ENCODE peak calls at places on chromosomes 16 and 17, in ten cellular contexts. K is astrocyte; M is left ventricle myocardium inferior; O is ureter; V is stimulated activated CD4-positive, alpha-beta T cell treated with anti-CD3 and anti-CD28 coated beads, Interleukin-15, amount 100 ng/mL, for 1 hour; X is psoas muscle; G is sigmoid colon; I is ACHN; D is cardiac muscle cell; S is T-helper 17 cell. W is an unnamed sample.

GRCh38 chr16:71383054-71383773 is 24.7 kb downstream of the CALB2 start:
- DNase-seq in K (peak; percentile 20), M (no peak), O (no peak), V (no peak), X (no peak), G (no peak), I (no peak), D (no peak), S (no peak), W (peak; percentile 5)

GRCh38 chr16:85123891-85124635 is 11.8 kb upstream of the CIBAR2 start:
- DNase-seq in K (peak; percentile 85), M (peak; percentile 58), O (peak; percentile 74), V (no peak), X (peak; percentile 93), G (peak; percentile 86), I (no peak), D (no peak), S (no peak), W (peak; percentile 87)

GRCh38 chr17:7711356-7711755 is 6.2 kb upstream of the DNAH2 start:
- DNase-seq in K (no peak), M (no peak), O (no peak), V (no peak), X (no peak), G (no peak), I (no peak), D (no peak), S (no peak), W (no peak)

GRCh38 chr17:63840591-63841349 is 1.7 kb downstream of the SMARCD2 start:
- DNase-seq in K (no peak), M (peak; percentile 57), O (no peak), V (no peak), X (peak; percentile 67), G (no peak), I (no peak), D (no peak), S (no peak), W (peak; percentile 8)

GRCh38 chr16:84839054-84839453 is 19.3 kb downstream of the CRISPLD2 start:
- DNase-seq in K (peak; percentile 78), M (no peak), O (no peak), V (no peak), X (peak; percentile 41), G (peak; percentile 87), I (peak; percentile 85), D (no peak), S (no peak), W (peak; percentile 80)

GRCh38 chr17:48612456-48612853 is 1.6 kb upstream of the HOXB7 start:
- DNase-seq in K (no peak), M (no peak), O (no peak), V (no peak), X (no peak), G (no peak), I (peak; percentile 48), D (no peak), S (no peak), W (peak; percentile 54)

GRCh38 chr16:54519161-54519685 is 232.6 kb upstream of the IRX3 start:
- DNase-seq in K (no peak), M (no peak), O (no peak), V (no peak), X (no peak), G (no peak), I (no peak), D (no peak), S (no peak), W (no peak)

GRCh38 chr17:50272711-50273653 is 1.3 kb upstream of the TMEM92 start:
- DNase-seq in K (no peak), M (peak; percentile 58), O (no peak), V (peak; percentile 48), X (peak; percentile 75), G (no peak), I (peak; percentile 48), D (peak; percentile 78), S (peak; percentile 52), W (peak; percentile 27)

GRCh38 chr16:69329369-69330285 is 761 bp downstream of the PDF start:
- DNase-seq in K (no peak), M (no peak), O (no peak), V (peak; percentile 38), X (no peak), G (peak; percentile 68), I (peak; percentile 15), D (no peak), S (peak; percentile 39), W (no peak)